ENCODE peak calls at places on chromosomes 13 and 19, in eight cellular contexts. R is sigmoid colon, Q is ovary, P is uterus, W is K562, V is transverse colon, C is H1, B is IMR-90. L is an unnamed sample. For H3K36me3, the result is how much of the 10 kb centered on the place peaks cover.

GRCh38 chr13:47455581-47455980 is 545.5 kb downstream of the SUCLA2 start:
- DNase-seq in R (no peak), Q (no peak), P (no peak), W (no peak), V (no peak), C (no peak), B (no peak), L (no peak)

GRCh38 chr19:35041548-35042055 is at the start of gene HPN:
- DNase-seq in R (no peak), Q (no peak), P (no peak), W (no peak), V (no peak), C (peak), B (no peak), L (peak)

GRCh38 chr19:18683109-18683954 is at the start of gene CRTC1:
- DNase-seq in R (peak), Q (peak), P (peak), W (peak), V (peak), C (peak), B (peak), L (peak)

GRCh38 chr13:33299626-33300025 is 14.1 kb upstream of the STARD13 start:
- DNase-seq in R (no peak), Q (no peak), P (no peak), W (no peak), V (no peak), C (no peak), B (no peak), L (no peak)

GRCh38 chr13:21965095-21965494 is 294.2 kb downstream of the FGF9 start:
- DNase-seq in R (no peak), Q (no peak), P (no peak), W (no peak), V (no peak), C (no peak), B (no peak), L (no peak)

GRCh38 chr19:19006213-19006612 is 27.1 kb downstream of the SUGP2 start:
- DNase-seq in R (no peak), Q (no peak), P (no peak), W (no peak), V (no peak), C (no peak), B (peak), L (no peak)

GRCh38 chr19:54707932-54708331 is 16.3 kb upstream of the KIR3DL3 start:
- DNase-seq in R (no peak), Q (no peak), P (no peak), W (no peak), V (peak), C (no peak), B (no peak), L (no peak)

GRCh38 chr13:103436057-103436654 is 369.9 kb upstream of the SLC10A2 start:
- DNase-seq in R (no peak), Q (no peak), P (no peak), W (no peak), V (no peak), C (peak), B (no peak), L (no peak)

GRCh38 chr19:56155124-56155687 is 14.1 kb downstream of the ZNF444 start:
- DNase-seq in R (no peak), Q (no peak), P (no peak), W (peak), V (peak), C (peak), B (no peak), L (no peak)

GRCh38 chr13:20326809-20327208 is 94.7 kb upstream of the GJB6 start:
- DNase-seq in R (no peak), Q (no peak), P (no peak), W (no peak), V (no peak), C (no peak), B (no peak), L (no peak)

GRCh38 chr19:6587093-6587820 is 3.7 kb downstream of the CD70 start:
- DNase-seq in R (no peak), Q (no peak), P (no peak), W (peak), V (no peak), C (peak), B (no peak), L (no peak)

GRCh38 chr13:48160879-48161278 is 66.0 kb upstream of the MED4 start:
- DNase-seq in R (no peak), Q (no peak), P (no peak), W (peak), V (no peak), C (no peak), B (no peak), L (no peak)

GRCh38 chr13:50365683-50366391 is 350.6 kb downstream of the KCNRG start:
- DNase-seq in R (no peak), Q (no peak), P (no peak), W (no peak), V (peak), C (no peak), B (no peak), L (no peak)

GRCh38 chr19:52221031-52221430 is 31.2 kb downstream of the PPP2R1A start:
- DNase-seq in R (no peak), Q (no peak), P (no peak), W (no peak), V (no peak), C (no peak), B (no peak), L (no peak)

GRCh38 chr13:45231722-45232121 is 30.9 kb upstream of the KCTD4 start:
- DNase-seq in R (no peak), Q (no peak), P (no peak), W (no peak), V (no peak), C (no peak), B (peak), L (no peak)

GRCh38 chr13:109419896-109420295 is 366.5 kb downstream of the IRS2 start:
- DNase-seq in R (no peak), Q (no peak), P (no peak), W (no peak), V (no peak), C (no peak), B (no peak), L (no peak)

GRCh38 chr13:99905224-99905623 is 66.3 kb downstream of the ZIC5 start:
- DNase-seq in R (no peak), Q (no peak), P (no peak), W (no peak), V (no peak), C (no peak), B (no peak), L (no peak)

GRCh38 chr13:37870895-37871550 is 1.5 kb upstream of the TRPC4 start:
- DNase-seq in R (no peak), Q (no peak), P (no peak), W (no peak), V (no peak), C (peak), B (peak), L (no peak)

GRCh38 chr13:79658333-79658975 is 177.5 kb downstream of the NDFIP2 start:
- DNase-seq in R (no peak), Q (no peak), P (no peak), W (no peak), V (no peak), C (no peak), B (no peak), L (no peak)

GRCh38 chr13:96090240-96091101 is 564 bp downstream of the HS6ST3 start:
- DNase-seq in R (no peak), Q (no peak), P (no peak), W (no peak), V (no peak), C (peak), B (no peak), L (no peak)

GRCh38 chr19:56769650-56770049 is 70.9 kb downstream of the PEG3 start:
- DNase-seq in R (no peak), Q (no peak), P (no peak), W (no peak), V (no peak), C (no peak), B (no peak), L (no peak)

GRCh38 chr19:29605653-29606419 is at the start of gene POP4:
- DNase-seq in R (peak), Q (peak), P (peak), W (peak), V (peak), C (peak), B (peak), L (peak)

GRCh38 chr19:8324186-8325050 is 3.1 kb downstream of the RPS28 start:
- DNase-seq in R (no peak), Q (no peak), P (no peak), W (peak), V (no peak), C (peak), B (no peak), L (no peak)

GRCh38 chr13:41178040-41178439 is 16.3 kb downstream of the KBTBD7 start:
- DNase-seq in R (no peak), Q (no peak), P (no peak), W (no peak), V (no peak), C (no peak), B (peak), L (no peak)

GRCh38 chr13:39038569-39038898 is 278 bp downstream of the NHLRC3 start:
- DNase-seq in R (no peak), Q (no peak), P (no peak), W (peak), V (peak), C (no peak), B (no peak), L (no peak)

DNA sequence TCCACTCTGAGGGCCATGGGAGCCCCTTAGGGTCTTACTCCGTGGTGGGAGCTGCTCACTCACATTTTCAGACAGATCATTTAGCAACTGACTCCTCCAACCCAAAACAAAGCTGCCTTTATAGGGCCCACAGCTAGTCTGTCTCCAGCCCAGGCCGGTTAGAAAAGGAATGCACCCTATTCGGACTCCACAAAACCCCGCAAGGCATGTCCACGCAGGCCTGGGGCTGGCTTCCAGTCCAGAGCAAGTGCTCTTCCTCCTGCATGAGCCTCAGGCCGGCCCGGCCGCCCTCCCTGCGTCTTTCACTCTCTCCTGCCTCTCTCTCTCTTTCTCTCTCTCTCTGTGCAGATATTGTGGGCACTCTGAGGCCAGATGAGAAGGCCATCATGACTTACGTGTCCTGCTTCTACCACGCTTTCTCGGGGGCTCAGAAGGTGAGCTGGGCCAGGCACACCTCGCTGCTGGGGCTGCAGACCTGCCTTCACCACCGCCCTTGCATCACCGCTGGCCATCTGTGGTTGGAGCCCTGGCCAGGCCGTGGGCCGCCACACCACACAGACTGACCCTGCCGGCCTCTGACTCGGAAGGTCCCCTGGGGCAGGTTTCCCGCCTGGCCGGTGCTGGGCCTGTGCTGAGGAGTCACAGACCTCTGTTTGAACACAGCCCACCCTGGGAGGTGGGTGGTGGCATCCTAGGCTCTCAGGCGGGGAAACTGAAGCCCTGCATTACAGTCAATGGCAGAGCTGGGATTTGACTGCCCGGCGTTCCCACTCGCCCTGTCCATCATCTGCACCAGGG is 33.1 kb downstream of the CAPN12 start:
- DNase-seq in R (no peak), Q (no peak), P (no peak), W (no peak), V (no peak), C (no peak), B (no peak), L (no peak)
- H3K36me3 ChIP-seq in R (under half), Q (under half), P (under half), W (half or more), V (under half), C (half or more), B (half or more), L (under half)

DNA sequence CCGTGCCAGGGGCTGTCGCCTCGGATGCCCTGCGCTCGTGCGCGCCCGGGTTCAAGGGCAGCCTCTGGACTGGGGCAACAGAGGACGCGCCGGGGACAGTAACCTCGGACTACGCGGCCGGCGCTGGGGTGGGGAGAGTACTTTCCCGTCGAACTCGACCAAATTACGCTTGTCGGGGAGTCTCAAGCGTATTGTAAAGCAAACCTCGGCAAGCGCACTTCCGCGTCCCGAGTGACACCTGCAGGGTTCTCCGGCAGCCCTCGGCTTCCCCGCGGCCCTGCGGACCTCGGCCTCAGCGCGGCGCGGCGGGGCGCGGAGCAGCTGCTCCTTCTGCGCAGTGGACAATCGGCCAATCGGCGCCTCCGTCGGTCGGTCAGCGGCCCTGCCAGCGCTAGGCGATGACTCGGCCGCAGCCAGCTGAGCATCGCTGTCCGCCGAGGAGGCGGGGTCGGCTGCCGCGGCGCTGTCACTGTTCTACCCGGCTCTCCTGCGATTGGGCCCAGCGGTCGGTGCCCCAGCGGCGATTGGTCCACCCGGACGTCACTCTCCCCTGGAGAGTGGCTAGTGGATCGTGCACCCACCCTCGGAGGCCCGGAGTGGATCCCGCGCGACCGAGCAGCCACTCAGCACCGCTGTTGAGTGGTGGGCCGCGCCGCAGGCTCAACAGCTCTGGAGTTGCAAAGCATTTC is at the start of gene SLC46A3:
- DNase-seq in R (peak), Q (peak), P (peak), W (peak), V (peak), C (peak), B (peak), L (peak)
- TF ChIP-seq POLR2A in R (peak), Q (peak), P (no peak), W (peak), V (peak), C (no peak), B (peak), L (peak)

GRCh38 chr13:93547886-93548285 is 321.3 kb downstream of the GPC6 start:
- DNase-seq in R (no peak), Q (no peak), P (no peak), W (no peak), V (no peak), C (no peak), B (no peak), L (no peak)
- H3K36me3 ChIP-seq in R (under half), Q (under half), P (under half), W (under half), V (under half), C (under half), B (under half), L (under half)

GRCh38 chr19:3573858-3574637 is 1.3 kb downstream of the HMG20B start:
- DNase-seq in R (peak), Q (peak), P (peak), W (peak), V (peak), C (peak), B (peak), L (peak)

GRCh38 chr19:3570619-3571018 is 2.1 kb upstream of the HMG20B start:
- DNase-seq in R (no peak), Q (no peak), P (no peak), W (no peak), V (no peak), C (no peak), B (no peak), L (no peak)

GRCh38 chr19:3572132-3572854 is 451 bp upstream of the HMG20B start:
- DNase-seq in R (peak), Q (peak), P (peak), W (peak), V (peak), C (peak), B (peak), L (peak)

GRCh38 chr19:3573162-3573857 is 566 bp downstream of the HMG20B start:
- DNase-seq in R (peak), Q (peak), P (no peak), W (peak), V (no peak), C (peak), B (no peak), L (no peak)

GRCh38 chr19:3572855-3573161 is at the start of gene HMG20B:
- DNase-seq in R (no peak), Q (no peak), P (no peak), W (no peak), V (no peak), C (no peak), B (no peak), L (no peak)
- TF ChIP-seq POLR2A in R (no peak), Q (no peak), P (no peak), W (no peak), V (peak), C (no peak), B (peak), L (peak)

GRCh38 chr13:27130223-27131015 is 41.2 kb downstream of the USP12 start:
- DNase-seq in R (no peak), Q (no peak), P (no peak), W (no peak), V (no peak), C (no peak), B (peak), L (no peak)

GRCh38 chr13:27133889-27134288 is 37.7 kb downstream of the USP12 start:
- DNase-seq in R (no peak), Q (no peak), P (no peak), W (no peak), V (no peak), C (no peak), B (no peak), L (no peak)

GRCh38 chr13:27131202-27131623 is 40.4 kb downstream of the USP12 start:
- DNase-seq in R (no peak), Q (no peak), P (no peak), W (peak), V (no peak), C (no peak), B (peak), L (no peak)

GRCh38 chr13:27131906-27132305 is 39.7 kb downstream of the USP12 start:
- DNase-seq in R (no peak), Q (no peak), P (no peak), W (no peak), V (no peak), C (no peak), B (no peak), L (no peak)

GRCh38 chr13:27132538-27132937 is 39.1 kb downstream of the USP12 start:
- DNase-seq in R (no peak), Q (no peak), P (no peak), W (no peak), V (no peak), C (no peak), B (no peak), L (no peak)
- H3K36me3 ChIP-seq in R (under half), Q (under half), P (under half), W (under half), V (under half), C (under half), B (under half), L (under half)

GRCh38 chr19:2269244-2270156 is 12.5 kb downstream of the PEAK3 start:
- DNase-seq in R (peak), Q (peak), P (peak), W (peak), V (peak), C (peak), B (peak), L (peak)
- TF ChIP-seq POLR2A in R (peak), Q (peak), P (peak), W (peak), V (peak), C (peak), B (peak), L (peak)

GRCh38 chr19:12767666-12768065 is 7.7 kb downstream of the HOOK2 start:
- DNase-seq in R (no peak), Q (no peak), P (no peak), W (no peak), V (no peak), C (no peak), B (no peak), L (no peak)
- H3K36me3 ChIP-seq in R (under half), Q (under half), P (under half), W (under half), V (under half), C (under half), B (under half), L (under half)